ENCODE peak calls at places on chromosomes 5 and 9, in nine cellular contexts. X is mammary epithelial cell; D is WERI-Rb-1; B is ELR; I is lower leg skin; K is GM20000; Q is NCI-H748 treated with DMSO at 0.1 percent for 48 hours; T is psoas muscle; Z is naive thymus-derived CD4-positive, alpha-beta T cell. L is an unnamed sample.

GRCh38 chr5:79330071-79330470 is 94.1 kb downstream of the JMY start:
- DNase-seq in Q (no peak), I (no peak), T (no peak), D (no peak), B (peak), K (no peak), X (no peak), Z (no peak), L (no peak)

GRCh38 chr5:172890659-172891058 is 56.6 kb downstream of the ERGIC1 start:
- DNase-seq in B (no peak), D (no peak), Z (no peak), X (no peak), I (no peak), K (no peak), T (peak), Q (no peak), L (no peak)

GRCh38 chr5:18772475-18772874 is 1138.2 kb downstream of the TAF11L14 start:
- DNase-seq in K (no peak), B (peak), X (peak), Q (peak), I (no peak), D (no peak), T (no peak), Z (no peak), L (no peak)

GRCh38 chr9:105065119-105066088 is 137.4 kb upstream of the ABCA1 start:
- DNase-seq in T (no peak), X (no peak), K (no peak), D (peak), B (no peak), Z (no peak), Q (peak), I (no peak), L (no peak)

GRCh38 chr5:82641362-82641988 is 363.3 kb upstream of the RPS23 start:
- DNase-seq in B (peak), K (peak), Q (peak), I (peak), D (peak), Z (no peak), T (peak), X (peak), L (no peak)

GRCh38 chr9:121498150-121498486 is 1.5 kb downstream of the GGTA1 start:
- DNase-seq in Q (peak), T (no peak), D (peak), K (peak), X (peak), B (peak), I (peak), Z (no peak), L (no peak)

GRCh38 chr5:142248853-142249462 is 75.9 kb downstream of the SPRY4 start:
- DNase-seq in Z (no peak), B (no peak), Q (no peak), D (peak), T (peak), I (no peak), X (no peak), K (no peak), L (no peak)

GRCh38 chr5:110333384-110333783 is 393.1 kb downstream of the TMEM232 start:
- DNase-seq in X (no peak), I (no peak), D (peak), K (no peak), Q (no peak), Z (no peak), B (peak), T (no peak), L (no peak)

GRCh38 chr9:128406848-128407391 is 13.7 kb upstream of the CERCAM start:
- DNase-seq in K (no peak), T (no peak), Q (no peak), Z (no peak), I (no peak), X (no peak), D (no peak), B (peak), L (no peak)

GRCh38 chr5:147101654-147102053 is 133.2 kb upstream of the STK32A start:
- DNase-seq in I (no peak), Z (no peak), B (no peak), T (no peak), D (no peak), Q (no peak), X (no peak), K (no peak), L (no peak)

GRCh38 chr5:59673438-59674058 is 220.0 kb downstream of the PDE4D start:
- DNase-seq in K (peak), Z (no peak), B (peak), D (no peak), X (peak), T (no peak), Q (peak), I (no peak), L (no peak)